ENCODE peak calls at places on chromosomes 6 and 20, in five cellular contexts. Z, P, H, D and T are unnamed samples.

GRCh38 chr6:117397536-117398227 is 28.1 kb downstream of the ROS1 start:
- DNase-seq in Z (peak), P (no peak), H (no peak), D (no peak), T (peak)

GRCh38 chr6:156727715-156728385 is 49.3 kb upstream of the ARID1B start:
- DNase-seq in Z (no peak), P (no peak), H (no peak), D (no peak), T (no peak)

GRCh38 chr6:151065027-151065815 is 174.5 kb upstream of the AKAP12 start:
- DNase-seq in Z (no peak), P (no peak), H (no peak), D (no peak), T (no peak)

GRCh38 chr6:36682328-36683144 is 4.0 kb downstream of the CDKN1A start:
- DNase-seq in Z (no peak), P (no peak), H (no peak), D (peak), T (no peak)

GRCh38 chr20:9739991-9740390 is 98.9 kb downstream of the PAK5 start:
- DNase-seq in Z (no peak), P (no peak), H (no peak), D (no peak), T (no peak)

GRCh38 chr6:127342296-127342945 is 988 bp downstream of the ECHDC1 start:
- DNase-seq in Z (peak), P (no peak), H (peak), D (no peak), T (peak)

GRCh38 chr6:139473731-139474130 is 99.3 kb upstream of the CITED2 start:
- DNase-seq in Z (peak), P (no peak), H (no peak), D (no peak), T (no peak)

GRCh38 chr6:167532410-167533294 is 207.8 kb downstream of the TTLL2 start:
- DNase-seq in Z (no peak), P (no peak), H (no peak), D (no peak), T (no peak)

GRCh38 chr6:116536216-116536621 is 9.3 kb downstream of the TRAPPC3L start:
- DNase-seq in Z (peak), P (peak), H (peak), D (peak), T (peak)

GRCh38 chr6:89351632-89352328 is 742 bp downstream of the UBE2J1 start:
- DNase-seq in Z (peak), P (no peak), H (no peak), D (no peak), T (no peak)

GRCh38 chr6:90459225-90459758 is 127.6 kb downstream of the MAP3K7 start:
- DNase-seq in Z (no peak), P (no peak), H (no peak), D (no peak), T (no peak)

GRCh38 chr20:19026121-19026878 is 186.1 kb upstream of the SLC24A3 start:
- DNase-seq in Z (no peak), P (no peak), H (no peak), D (no peak), T (no peak)

GRCh38 chr20:54166987-54167662 is 6.7 kb downstream of the CYP24A1 start:
- DNase-seq in Z (no peak), P (no peak), H (no peak), D (no peak), T (no peak)

GRCh38 chr20:19205999-19206398 is 6.4 kb upstream of the SLC24A3 start:
- DNase-seq in Z (peak), P (peak), H (peak), D (peak), T (peak)

GRCh38 chr20:52010541-52010940 is 181.0 kb downstream of the ZFP64 start:
- DNase-seq in Z (no peak), P (no peak), H (no peak), D (no peak), T (no peak)

GRCh38 chr6:85459224-85459901 is 9.5 kb downstream of the NT5E start:
- DNase-seq in Z (peak), P (no peak), H (no peak), D (no peak), T (peak)

GRCh38 chr20:41418739-41419293 is 52.2 kb upstream of the EMILIN3 start:
- DNase-seq in Z (no peak), P (no peak), H (no peak), D (no peak), T (no peak)

GRCh38 chr20:44931911-44932310 is 22.1 kb downstream of the PABPC1L start:
- DNase-seq in Z (no peak), P (no peak), H (no peak), D (no peak), T (no peak)

GRCh38 chr6:139402935-139403386 is 28.5 kb upstream of the CITED2 start:
- DNase-seq in Z (peak), P (no peak), H (no peak), D (no peak), T (peak)

GRCh38 chr6:43105538-43106218 is 29.6 kb downstream of the PTK7 start:
- DNase-seq in Z (no peak), P (no peak), H (no peak), D (no peak), T (no peak)

GRCh38 chr6:24721461-24722215 is 2.7 kb upstream of the C6orf62 start:
- DNase-seq in Z (no peak), P (no peak), H (no peak), D (no peak), T (peak)

GRCh38 chr6:43604174-43604573 is 24.9 kb downstream of the GTPBP2 start:
- DNase-seq in Z (peak), P (no peak), H (no peak), D (no peak), T (peak)

GRCh38 chr6:3209114-3210023 is 18.1 kb downstream of the TUBB2B start:
- DNase-seq in Z (peak), P (no peak), H (no peak), D (peak), T (peak)

GRCh38 chr6:121597654-121598053 is 162.2 kb downstream of the GJA1 start:
- DNase-seq in Z (no peak), P (no peak), H (no peak), D (no peak), T (peak)

GRCh38 chr6:168574699-168575195 is 133.8 kb downstream of the SMOC2 start:
- DNase-seq in Z (peak), P (no peak), H (no peak), D (no peak), T (peak)

GRCh38 chr6:72740135-72740534 is 118.3 kb downstream of the KCNQ5 start:
- DNase-seq in Z (no peak), P (no peak), H (no peak), D (no peak), T (no peak)

GRCh38 chr6:164296411-164296810 is 881.9 kb downstream of the QKI start:
- DNase-seq in Z (peak), P (no peak), H (no peak), D (no peak), T (peak)